ENCODE peak calls at places on chromosomes 12 and 14, in four cellular contexts. Q is hepatocyte; M is WTC11; S is activated naive CD4-positive, alpha-beta T cell. J is an unnamed sample.

GRCh38 chr14:51188566-51189185 is 51.4 kb upstream of the TMX1 start:
- DNase-seq in Q (no peak), M (no peak), S (no peak), J (no peak)

GRCh38 chr12:14769462-14769836 is 33.8 kb downstream of the WBP11 start:
- DNase-seq in Q (peak), M (peak), S (no peak), J (no peak)

GRCh38 chr12:110585231-110585799 is 2.2 kb upstream of the PPTC7 start:
- DNase-seq in Q (peak), M (no peak), S (no peak), J (no peak)

GRCh38 chr12:2631613-2632350 is 163.0 kb upstream of the FKBP4 start:
- DNase-seq in Q (no peak), M (no peak), S (no peak), J (no peak)

GRCh38 chr12:54277823-54278276 is 2.1 kb downstream of the CBX5 start:
- DNase-seq in Q (no peak), M (no peak), S (no peak), J (peak)

GRCh38 chr14:53842938-53843337 is 113.7 kb downstream of the BMP4 start:
- DNase-seq in Q (peak), M (no peak), S (no peak), J (no peak)

GRCh38 chr14:100588671-100589070 is 1.5 kb upstream of the BEGAIN start:
- DNase-seq in Q (no peak), M (peak), S (no peak), J (no peak)

GRCh38 chr14:104346112-104346462 is 207.7 kb downstream of the KIF26A start:
- DNase-seq in Q (no peak), M (no peak), S (no peak), J (no peak)

GRCh38 chr14:53953002-53953827 is 3.4 kb downstream of the BMP4 start:
- DNase-seq in Q (peak), M (peak), S (no peak), J (peak)

GRCh38 chr14:102586420-102587119 is 5.9 kb upstream of the RCOR1 start:
- DNase-seq in Q (no peak), M (no peak), S (no peak), J (no peak)

GRCh38 chr14:75497191-75497590 is 25.1 kb upstream of the BATF start:
- DNase-seq in Q (no peak), M (no peak), S (no peak), J (no peak)

J was measured in NCI-H446.